ENCODE peak calls at places on chromosomes 4 and X, in seven cellular contexts. V, T, J, K, Y, W and M are unnamed samples.
A peak's percentile ranks its signal among the peaks of the same experiment; 100 is the strongest.

GRCh38 chrX:40152173-40152705 is 54.5 kb upstream of the BCOR start:
- DNase-seq in V (no peak), T (peak; percentile 21), J (no peak), K (no peak), Y (no peak), W (peak; percentile 55), M (peak; percentile 45)

GRCh38 chr4:8914461-8915171 is 43.0 kb upstream of the HMX1 start:
- DNase-seq in V (peak; percentile 4), T (no peak), J (peak; percentile 20), K (no peak), Y (no peak), W (peak; percentile 16), M (no peak)

GRCh38 chrX:19666950-19667349 is 151.6 kb upstream of the MAP3K15 start:
- DNase-seq in V (no peak), T (no peak), J (no peak), K (no peak), Y (no peak), W (no peak), M (no peak)

GRCh38 chr4:128803783-128804182 is 5.7 kb upstream of the JADE1 start:
- DNase-seq in V (no peak), T (no peak), J (no peak), K (no peak), Y (no peak), W (no peak), M (no peak)

GRCh38 chrX:46791927-46792825 is 33.3 kb upstream of the SLC9A7 start:
- DNase-seq in V (peak; percentile 46), T (no peak), J (peak; percentile 32), K (peak; percentile 92), Y (peak; percentile 90), W (peak; percentile 41), M (peak; percentile 75)

GRCh38 chr4:122652379-122652778 is 31.5 kb upstream of the IL21 start:
- DNase-seq in V (peak; percentile 20), T (peak; percentile 39), J (no peak), K (peak; percentile 72), Y (peak; percentile 61), W (no peak), M (peak; percentile 41)

GRCh38 chrX:22164770-22165388 is 107.8 kb upstream of the CBLL2 start:
- DNase-seq in V (no peak), T (no peak), J (no peak), K (peak; percentile 21), Y (peak; percentile 27), W (no peak), M (no peak)

GRCh38 chr4:150668824-150669223 is 86.9 kb downstream of the MAB21L2 start:
- DNase-seq in V (no peak), T (no peak), J (no peak), K (no peak), Y (no peak), W (no peak), M (no peak)

GRCh38 chr4:76515975-76516853 is 81.2 kb downstream of the SHROOM3 start:
- DNase-seq in V (no peak), T (no peak), J (no peak), K (no peak), Y (no peak), W (no peak), M (no peak)

GRCh38 chrX:140433582-140433981 is 71.3 kb downstream of the SOX3 start:
- DNase-seq in V (no peak), T (no peak), J (no peak), K (no peak), Y (no peak), W (no peak), M (no peak)

GRCh38 chrX:141214216-141214615 is 28.1 kb downstream of the SPANXC start:
- DNase-seq in V (no peak), T (no peak), J (no peak), K (peak; percentile 6), Y (no peak), W (no peak), M (no peak)

GRCh38 chr4:25941441-25941840 is 27.4 kb downstream of the SMIM20 start:
- DNase-seq in V (no peak), T (no peak), J (no peak), K (no peak), Y (no peak), W (no peak), M (no peak)

GRCh38 chr4:25937801-25938200 is 23.8 kb downstream of the SMIM20 start:
- DNase-seq in V (no peak), T (no peak), J (no peak), K (peak; percentile 69), Y (no peak), W (no peak), M (no peak)

GRCh38 chr4:25938251-25939186 is 24.5 kb downstream of the SMIM20 start:
- DNase-seq in V (no peak), T (no peak), J (no peak), K (peak; percentile 51), Y (no peak), W (no peak), M (no peak)

GRCh38 chr4:25936696-25937095 is 22.7 kb downstream of the SMIM20 start:
- DNase-seq in V (no peak), T (no peak), J (no peak), K (no peak), Y (no peak), W (no peak), M (no peak)

GRCh38 chr4:25939330-25939729 is 25.3 kb downstream of the SMIM20 start:
- DNase-seq in V (no peak), T (no peak), J (no peak), K (no peak), Y (no peak), W (no peak), M (no peak)
- TF ChIP-seq CTCF in V (no peak), T (no peak), J (no peak), K (no peak), Y (no peak), W (no peak), M (no peak)

DNA sequence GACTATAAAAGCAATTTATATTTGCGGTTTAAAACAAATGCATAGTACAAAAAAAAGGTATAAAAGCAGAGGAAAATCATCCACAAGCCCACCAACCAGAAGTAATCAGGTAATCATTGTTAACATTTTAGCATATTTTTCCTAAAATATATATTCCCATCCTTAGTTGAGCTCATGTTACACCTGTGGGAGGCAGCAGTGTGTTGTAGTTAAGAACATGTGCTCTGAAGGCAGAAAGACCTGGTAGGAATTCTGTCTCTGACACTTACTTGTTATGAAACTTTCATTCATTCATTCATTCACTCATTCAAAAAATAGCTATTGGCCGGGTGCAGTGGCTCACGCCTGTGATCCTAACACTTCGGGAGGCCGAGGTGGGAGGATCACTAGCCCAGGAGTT is 15.4 kb upstream of the CDKL5 start:
- DNase-seq in V (no peak), T (no peak), J (no peak), K (peak; percentile 20), Y (peak; percentile 75), W (no peak), M (no peak)
- TF ChIP-seq CTCF in V (no peak), T (no peak), J (peak; percentile 21), K (peak; percentile 32), Y (peak; percentile 65), W (no peak), M (no peak)

GRCh38 chrX:135737361-135738071 is 24.1 kb downstream of the CT45A1 start:
- DNase-seq in V (no peak), T (no peak), J (no peak), K (no peak), Y (peak; percentile 7), W (no peak), M (no peak)

GRCh38 chrX:135741192-135741715 is 26.7 kb downstream of the CT45A3 start:
- DNase-seq in V (no peak), T (no peak), J (no peak), K (no peak), Y (no peak), W (no peak), M (no peak)

DNA sequence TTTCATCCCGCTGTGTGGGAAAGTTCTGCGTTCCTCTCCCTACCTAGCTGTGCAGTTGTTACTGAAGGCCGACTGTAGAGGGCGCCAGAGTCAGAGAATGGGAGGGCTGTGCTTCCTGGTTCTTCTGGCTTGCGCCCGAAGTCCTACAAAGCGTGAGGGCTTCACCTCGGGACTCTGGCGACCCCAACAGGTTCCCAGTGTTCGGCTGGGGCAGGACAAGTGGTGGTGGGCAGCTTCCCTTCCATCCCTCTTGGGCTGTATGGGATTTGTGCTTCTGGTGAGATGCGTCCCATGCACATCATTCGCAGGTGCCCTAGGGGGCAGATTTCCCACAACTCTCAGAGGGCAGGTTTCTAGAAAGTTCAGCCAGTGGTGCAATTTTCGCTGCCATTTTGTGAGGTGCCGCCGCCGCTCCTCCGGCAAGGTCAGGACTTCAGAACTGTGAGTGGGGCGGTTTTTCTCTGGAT is 27.3 kb downstream of the CT45A3 start:
- DNase-seq in V (no peak), T (peak; percentile 44), J (peak; percentile 37), K (no peak), Y (peak; percentile 44), W (peak; percentile 35), M (peak; percentile 47)
- TF ChIP-seq CTCF in V (no peak), T (peak; percentile 63), J (no peak), K (no peak), Y (peak; percentile 49), W (no peak), M (no peak)

GRCh38 chr4:112321768-112322684 is 24.9 kb downstream of the ALPK1 start:
- DNase-seq in V (peak; percentile 22), T (peak; percentile 71), J (peak; percentile 45), K (peak; percentile 65), Y (peak; percentile 47), W (peak; percentile 73), M (peak; percentile 57)

GRCh38 chr4:112322866-112323265 is 25.7 kb downstream of the ALPK1 start:
- DNase-seq in V (no peak), T (no peak), J (no peak), K (no peak), Y (no peak), W (no peak), M (no peak)

GRCh38 chr4:112327950-112328349 is 30.8 kb downstream of the ALPK1 start:
- DNase-seq in V (no peak), T (no peak), J (no peak), K (peak; percentile 72), Y (peak; percentile 27), W (no peak), M (no peak)

GRCh38 chr4:112329672-112330372 is 32.7 kb downstream of the ALPK1 start:
- DNase-seq in V (no peak), T (no peak), J (no peak), K (no peak), Y (no peak), W (no peak), M (no peak)

DNA sequence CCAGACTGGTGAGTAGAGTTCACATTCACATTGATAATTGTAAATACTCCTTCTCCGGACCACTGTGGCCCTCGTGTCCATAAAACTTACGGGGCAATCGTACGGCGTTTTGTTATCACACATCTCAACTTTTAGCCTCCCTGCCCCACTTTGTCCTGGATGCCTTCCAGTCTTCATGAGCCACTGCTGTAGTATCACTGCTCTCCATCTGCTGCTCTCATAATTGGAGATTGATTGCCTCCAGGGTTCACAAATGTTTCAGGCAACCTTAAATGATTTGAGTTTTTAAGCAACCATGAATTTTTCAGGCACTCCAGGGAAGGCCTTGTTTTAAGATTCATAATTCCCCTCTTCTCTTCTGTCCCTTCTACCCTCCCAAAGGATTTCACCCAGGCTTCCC is 28.4 kb downstream of the ALPK1 start:
- DNase-seq in V (no peak), T (no peak), J (no peak), K (no peak), Y (no peak), W (no peak), M (no peak)
- TF ChIP-seq CTCF in V (no peak), T (no peak), J (no peak), K (no peak), Y (no peak), W (no peak), M (no peak)

GRCh38 chr4:171265190-171265818 is 547.9 kb upstream of the GALNTL6 start:
- DNase-seq in V (no peak), T (no peak), J (no peak), K (no peak), Y (no peak), W (no peak), M (no peak)
- TF ChIP-seq CTCF in V (no peak), T (no peak), J (no peak), K (no peak), Y (no peak), W (no peak), M (no peak)

GRCh38 chr4:127601029-127601428 is 31.7 kb upstream of the INTU start:
- DNase-seq in V (no peak), T (no peak), J (no peak), K (peak; percentile 25), Y (no peak), W (no peak), M (no peak)
- TF ChIP-seq CTCF in V (no peak), T (no peak), J (peak; percentile 19), K (peak; percentile 44), Y (peak; percentile 27), W (no peak), M (no peak)